ENCODE peak calls at places on chromosomes 1 and 21, in seven cellular contexts. K is Peyer's patch, J is psoas muscle, C is A549, F is adrenal gland, H is lung, L is endodermal cell. I is an unnamed sample. For H3K4me1, the result is how much of the 10 kb centered on the place peaks cover.

GRCh38 chr21:32547018-32547417 is 38.3 kb downstream of the TCP10L start:
- DNase-seq in H (no peak), F (no peak), L (no peak), C (no peak), J (no peak), K (no peak), I (no peak)

GRCh38 chr1:60088620-60089155 is 15.1 kb upstream of the C1orf87 start:
- DNase-seq in H (no peak), J (no peak), L (no peak), C (no peak), K (no peak), F (no peak), I (no peak)

GRCh38 chr21:15276243-15276642 is 211.4 kb upstream of the NRIP1 start:
- DNase-seq in L (no peak), K (no peak), C (no peak), H (no peak), F (no peak), J (no peak), I (peak)

GRCh38 chr1:205493241-205494085 is 11.0 kb upstream of the CDK18 start:
- DNase-seq in L (no peak), K (no peak), J (no peak), C (no peak), F (peak), H (no peak), I (no peak)

GRCh38 chr1:206738370-206739366 is 31.9 kb upstream of the IL19 start:
- DNase-seq in C (peak), L (peak), K (no peak), J (no peak), H (no peak), F (no peak), I (peak)

GRCh38 chr1:34547043-34547674 is 207.7 kb upstream of the GJB5 start:
- DNase-seq in K (no peak), L (peak), J (no peak), C (no peak), H (no peak), F (no peak), I (no peak)

GRCh38 chr1:66271216-66271903 is 262.6 kb upstream of the SGIP1 start:
- DNase-seq in L (peak), J (peak), H (peak), C (peak), K (peak), F (peak), I (peak)

GRCh38 chr1:155218854-155219591 is 10.5 kb downstream of the MTX1 start:
- DNase-seq in C (no peak), H (peak), J (no peak), K (peak), F (peak), L (peak), I (peak)

GRCh38 chr1:170664828-170665617 is 1.1 kb downstream of the PRRX1 start:
- DNase-seq in L (peak), K (no peak), J (peak), F (peak), H (no peak), C (no peak), I (peak)

GRCh38 chr21:20997633-20998455 is at the start of gene NCAM2:
- DNase-seq in H (peak), F (peak), J (peak), K (peak), C (no peak), L (peak), I (peak)

GRCh38 chr1:156706647-156707008 is 1.2 kb upstream of the CRABP2 start:
- DNase-seq in H (no peak), K (peak), J (peak), C (no peak), F (peak), L (peak), I (no peak)

GRCh38 chr1:11569551-11569950 is 84.7 kb downstream of the FBXO2 start:
- DNase-seq in H (no peak), F (no peak), L (no peak), C (no peak), K (no peak), J (no peak), I (no peak)

GRCh38 chr1:206631085-206631509 is 4.2 kb upstream of the DYRK3 start:
- DNase-seq in K (peak), L (peak), J (peak), F (peak), H (peak), C (peak), I (peak)

GRCh38 chr1:207869859-207870258 is 41.1 kb downstream of the CD34 start:
- DNase-seq in F (no peak), J (no peak), H (no peak), K (no peak), C (no peak), L (no peak), I (peak)

GRCh38 chr1:27938488-27938887 is 3.7 kb downstream of the SMPDL3B start:
- DNase-seq in C (no peak), F (no peak), J (no peak), H (no peak), L (no peak), K (no peak), I (no peak)

GRCh38 chr1:17239420-17239819 is 9.5 kb upstream of the PADI3 start:
- DNase-seq in J (no peak), H (no peak), C (peak), L (peak), K (peak), F (peak), I (peak)

GRCh38 chr1:204437796-204438570 is 26.4 kb upstream of the PPP1R15B start:
- DNase-seq in K (no peak), L (peak), H (no peak), J (no peak), F (no peak), C (no peak), I (no peak)
- H3K4me1 ChIP-seq in K (under half), L (under half), H (under half), J (half or more), F (under half), C (under half), I (under half)

DNA sequence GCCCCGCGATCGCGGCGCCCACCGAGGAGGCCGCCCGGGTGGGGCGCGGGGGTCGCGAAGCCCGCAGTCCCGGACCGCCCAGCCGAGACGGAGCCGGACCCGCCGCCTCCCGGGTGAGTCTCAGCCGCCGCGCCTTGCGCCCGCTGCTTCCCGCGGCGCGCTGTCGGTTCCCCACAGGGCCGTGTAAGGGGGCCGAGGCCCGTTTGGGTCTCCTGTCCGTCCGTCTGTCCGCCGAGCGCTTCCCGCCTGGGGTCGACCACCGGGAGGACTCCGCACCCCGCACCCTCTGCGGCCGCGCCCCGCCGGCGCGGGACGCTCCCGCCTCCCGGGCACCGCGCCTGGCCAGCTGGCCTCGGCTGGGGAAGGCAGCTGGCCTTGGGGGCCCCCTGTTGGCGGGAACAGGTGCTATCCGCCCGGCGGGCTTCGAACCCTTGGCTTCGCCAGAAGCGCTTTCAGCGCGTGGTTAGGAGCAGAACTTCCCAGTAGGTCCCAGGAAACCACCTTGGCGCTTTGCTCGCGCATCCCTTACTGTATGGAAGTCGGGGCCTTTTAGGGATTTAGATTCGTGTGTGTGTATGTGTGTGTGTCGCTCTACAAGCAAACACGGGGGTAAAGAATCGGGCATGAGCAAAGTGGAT is 414 bp downstream of the TMEM51 start:
- DNase-seq in J (peak), F (peak), K (peak), L (peak), H (peak), C (peak), I (peak)
- H3K4me3 ChIP-seq in J (peak), F (peak), K (peak), L (peak), H (peak), C (peak), I (peak)

GRCh38 chr1:42931911-42932422 is 26.7 kb downstream of the SLC2A1 start:
- DNase-seq in J (peak), H (peak), L (peak), C (no peak), F (peak), K (peak), I (peak)
- H3K4me1 ChIP-seq in J (under half), H (under half), L (under half), C (half or more), F (under half), K (under half), I (under half)

GRCh38 chr1:172818841-172819527 is 160.1 kb downstream of the FASLG start:
- DNase-seq in L (no peak), J (no peak), C (no peak), K (peak), H (no peak), F (no peak), I (no peak)
- H3K4me3 ChIP-seq in L (no peak), J (no peak), C (no peak), K (no peak), H (no peak), F (no peak), I (no peak)

GRCh38 chr1:64913361-64914015 is 52.9 kb downstream of the JAK1 start:
- DNase-seq in H (no peak), C (no peak), K (no peak), L (no peak), J (no peak), F (no peak), I (no peak)
- H3K4me1 ChIP-seq in H (under half), C (half or more), K (under half), L (under half), J (half or more), F (under half), I (under half)

GRCh38 chr1:2528611-2528965 is 1.5 kb downstream of the HES5 start:
- DNase-seq in L (no peak), C (no peak), K (no peak), J (no peak), F (no peak), H (no peak), I (no peak)
- H3K4me3 ChIP-seq in L (no peak), C (no peak), K (no peak), J (peak), F (no peak), H (no peak), I (no peak)

GRCh38 chr1:234975122-234975940 is 153.3 kb downstream of the TOMM20 start:
- DNase-seq in K (peak), L (peak), C (peak), F (peak), J (no peak), H (no peak), I (peak)
- H3K4me1 ChIP-seq in K (under half), L (under half), C (half or more), F (half or more), J (half or more), H (under half), I (under half)

DNA sequence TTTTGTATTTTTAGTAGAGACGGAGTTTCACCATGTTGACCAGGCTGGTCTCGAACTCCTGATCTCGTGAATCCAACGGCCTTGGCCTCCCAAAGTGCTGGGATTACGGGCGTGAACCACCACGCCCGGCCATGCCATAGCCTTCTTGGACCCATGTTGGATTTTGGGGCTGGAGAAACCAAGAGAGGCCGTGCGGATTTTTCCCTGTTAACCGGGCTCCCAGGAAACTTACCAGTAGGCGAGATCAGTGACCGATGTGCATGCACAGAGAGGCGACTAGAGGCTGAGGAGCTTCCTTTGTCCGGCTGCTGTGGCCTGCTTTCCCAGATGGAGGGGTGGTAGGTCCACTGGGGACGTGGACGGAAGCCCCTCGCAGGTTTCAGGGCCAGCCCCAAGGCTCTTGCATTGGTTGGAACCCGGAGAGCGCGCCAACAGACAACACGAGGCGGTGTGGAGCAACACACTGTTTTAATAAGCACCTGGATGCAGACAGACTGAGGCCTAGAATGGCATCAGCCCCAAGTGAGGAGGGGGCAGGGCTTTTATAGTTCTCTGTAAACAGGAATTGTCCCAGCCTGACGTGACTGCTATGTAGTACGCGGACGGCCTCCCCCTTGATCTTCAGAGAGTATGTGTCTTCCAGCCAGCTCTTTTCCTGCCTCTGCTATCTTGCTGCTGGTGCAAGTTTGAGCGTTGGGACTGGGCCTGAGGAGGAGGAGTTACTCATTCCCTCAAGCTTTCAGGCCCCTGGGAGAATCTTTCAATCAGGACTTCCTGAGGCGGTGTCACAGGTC is at the start of gene ERVH48-1:
- DNase-seq in H (no peak), L (peak), J (no peak), K (no peak), F (no peak), C (no peak), I (no peak)
- H3K4me3 ChIP-seq in H (no peak), L (peak), J (no peak), K (no peak), F (no peak), C (no peak), I (no peak)

DNA sequence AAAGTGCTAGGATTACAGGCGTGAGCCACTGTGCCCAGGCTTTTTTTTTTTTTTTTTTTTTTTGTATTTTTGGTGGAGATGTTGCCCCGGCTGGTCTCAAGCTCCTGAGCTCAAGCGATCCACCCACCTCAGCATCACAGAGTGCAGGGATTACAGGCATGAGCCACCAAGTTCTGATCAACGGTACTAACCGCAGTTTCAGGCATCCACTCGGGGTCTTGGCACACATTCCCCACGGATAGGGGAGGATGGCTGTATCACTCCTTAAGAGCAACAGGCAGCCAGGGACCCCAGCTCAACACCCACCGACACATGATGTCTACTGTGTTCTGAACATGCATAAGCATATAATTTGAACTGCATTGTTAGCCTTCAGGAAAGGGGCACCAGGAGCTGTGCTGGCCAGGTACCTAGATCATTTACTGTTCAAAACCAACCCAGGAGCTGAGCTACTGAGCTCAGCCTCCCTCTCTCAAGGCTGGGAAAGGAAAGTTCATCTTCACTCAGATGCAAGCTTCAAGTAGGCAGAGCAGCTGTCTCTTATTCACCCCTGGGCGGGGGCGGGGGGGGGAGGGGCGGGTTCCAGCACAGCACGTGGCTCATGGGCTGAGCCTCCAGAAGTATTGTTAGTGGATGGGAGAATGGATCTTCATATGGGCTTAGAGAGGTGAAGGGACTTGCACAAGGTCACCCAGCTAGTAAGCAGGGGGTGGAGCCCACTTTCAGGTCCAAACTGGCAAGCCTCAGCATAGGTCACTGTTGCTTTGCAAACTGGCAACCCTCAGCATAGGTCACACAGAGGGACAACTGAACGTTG is 24.6 kb downstream of the CAPZB start:
- DNase-seq in J (no peak), F (no peak), C (no peak), K (no peak), H (no peak), L (peak), I (no peak)
- H3K4me1 ChIP-seq in J (half or more), F (under half), C (under half), K (under half), H (under half), L (under half), I (under half)

GRCh38 chr1:113912594-113913311 is 7.6 kb downstream of the DCLRE1B start:
- DNase-seq in L (no peak), C (no peak), K (no peak), J (peak), F (peak), H (no peak), I (peak)
- H3K4me3 ChIP-seq in L (no peak), C (no peak), K (no peak), J (peak), F (no peak), H (no peak), I (no peak)

I was measured in small intestine.